ENCODE peak calls at places on chromosomes 7 and 10, in nine cellular contexts. R is activated CD4-positive, alpha-beta T cell treated with anti-CD3 and anti-CD28 coated beads, Interleukin-2, amount 50 U/mL, for 1 hour; Z is CD4-positive, CD25-positive, alpha-beta regulatory T cell; S is neural crest cell; Y is NCI-H526; U is occipital lobe; V is HTR-8/SVneo; O is psoas muscle; I is NCI-H1092 treated with DMSO at 0.1 percent for 48 hours. P is an unnamed sample.

GRCh38 chr10:60652628-60653027 is 125.7 kb upstream of the CDK1 start:
- DNase-seq in R (no peak), Z (no peak), S (no peak), Y (no peak), U (no peak), V (no peak), O (no peak), I (no peak), P (no peak)

GRCh38 chr10:95403690-95404459 is 113.1 kb upstream of the PDLIM1 start:
- DNase-seq in R (no peak), Z (no peak), S (no peak), Y (no peak), U (no peak), V (no peak), O (no peak), I (no peak), P (no peak)

GRCh38 chr10:62812672-62813439 is 3.3 kb downstream of the EGR2 start:
- DNase-seq in R (no peak), Z (no peak), S (no peak), Y (no peak), U (no peak), V (no peak), O (no peak), I (no peak), P (no peak)

GRCh38 chr7:2688409-2689342 is 674 bp downstream of the AMZ1 start:
- DNase-seq in R (no peak), Z (no peak), S (no peak), Y (peak; percentile 27), U (peak; percentile 28), V (no peak), O (no peak), I (no peak), P (peak; percentile 24)

GRCh38 chr10:3895045-3895609 is 110.1 kb upstream of the KLF6 start:
- DNase-seq in R (no peak), Z (no peak), S (no peak), Y (no peak), U (no peak), V (peak; percentile 29), O (no peak), I (no peak), P (no peak)

GRCh38 chr7:158695726-158696452 is 8.7 kb downstream of the NCAPG2 start:
- DNase-seq in R (peak; percentile 40), Z (peak; percentile 64), S (no peak), Y (peak; percentile 65), U (peak; percentile 9), V (no peak), O (no peak), I (no peak), P (peak; percentile 34)

GRCh38 chr7:37832194-37832593 is 16.2 kb upstream of the NME8 start:
- DNase-seq in R (no peak), Z (peak; percentile 22), S (no peak), Y (peak; percentile 6), U (peak; percentile 55), V (no peak), O (peak; percentile 84), I (peak; percentile 36), P (no peak)

GRCh38 chr7:584122-584465 is 64.4 kb upstream of the PDGFA start:
- DNase-seq in R (peak; percentile 92), Z (peak; percentile 97), S (no peak), Y (no peak), U (no peak), V (no peak), O (peak; percentile 54), I (no peak), P (no peak)

GRCh38 chr7:3243680-3244079 is 57.4 kb upstream of the SDK1 start:
- DNase-seq in R (no peak), Z (no peak), S (no peak), Y (no peak), U (no peak), V (no peak), O (no peak), I (no peak), P (no peak)

GRCh38 chr7:1672851-1673486 is 2.9 kb downstream of the ELFN1 start:
- DNase-seq in R (no peak), Z (no peak), S (no peak), Y (no peak), U (no peak), V (no peak), O (peak; percentile 36), I (no peak), P (no peak)

GRCh38 chr7:155206286-155207020 is 91.2 kb upstream of the INSIG1 start:
- DNase-seq in R (peak; percentile 59), Z (peak; percentile 89), S (no peak), Y (peak; percentile 23), U (no peak), V (no peak), O (peak; percentile 82), I (no peak), P (no peak)

GRCh38 chr10:83991986-83992753 is 147.1 kb upstream of the GHITM start:
- DNase-seq in R (no peak), Z (peak; percentile 1), S (peak; percentile 40), Y (peak; percentile 9), U (no peak), V (peak; percentile 18), O (no peak), I (peak; percentile 2), P (no peak)

GRCh38 chr10:124114696-124115095 is 21.3 kb upstream of the CHST15 start:
- DNase-seq in R (no peak), Z (no peak), S (no peak), Y (no peak), U (no peak), V (no peak), O (no peak), I (no peak), P (no peak)

GRCh38 chr7:69961396-69961795 is 363.1 kb downstream of the AUTS2 start:
- DNase-seq in R (no peak), Z (no peak), S (no peak), Y (no peak), U (no peak), V (no peak), O (no peak), I (no peak), P (no peak)

GRCh38 chr7:115637123-115637522 is 393.4 kb downstream of the TFEC start:
- DNase-seq in R (no peak), Z (no peak), S (no peak), Y (no peak), U (no peak), V (no peak), O (no peak), I (no peak), P (no peak)

GRCh38 chr7:30116771-30117170 is 18.0 kb upstream of the MTURN start:
- DNase-seq in R (no peak), Z (no peak), S (no peak), Y (no peak), U (peak; percentile 63), V (no peak), O (peak; percentile 79), I (no peak), P (no peak)

GRCh38 chr10:58027431-58027830 is 240.3 kb downstream of the IPMK start:
- DNase-seq in R (no peak), Z (no peak), S (no peak), Y (no peak), U (no peak), V (no peak), O (no peak), I (no peak), P (no peak)

GRCh38 chr10:125260260-125260659 is 99.9 kb upstream of the CTBP2 start:
- DNase-seq in R (no peak), Z (no peak), S (no peak), Y (no peak), U (no peak), V (no peak), O (no peak), I (no peak), P (no peak)

GRCh38 chr7:40419832-40420231 is 285.0 kb downstream of the SUGCT start:
- DNase-seq in R (no peak), Z (no peak), S (no peak), Y (no peak), U (no peak), V (no peak), O (no peak), I (no peak), P (no peak)

GRCh38 chr10:74825033-74825370 is 1.4 kb upstream of the KAT6B start:
- DNase-seq in R (peak; percentile 24), Z (peak; percentile 49), S (peak; percentile 31), Y (peak; percentile 50), U (peak; percentile 60), V (peak; percentile 25), O (peak; percentile 75), I (peak; percentile 8), P (peak; percentile 36)

GRCh38 chr10:25257646-25258045 is 82.8 kb downstream of the GPR158 start:
- DNase-seq in R (no peak), Z (no peak), S (no peak), Y (no peak), U (no peak), V (no peak), O (no peak), I (no peak), P (no peak)

GRCh38 chr7:27677912-27678612 is 15.4 kb upstream of the HIBADH start:
- DNase-seq in R (no peak), Z (no peak), S (no peak), Y (no peak), U (no peak), V (peak; percentile 83), O (no peak), I (no peak), P (no peak)

GRCh38 chr10:86962981-86963310 is 4.5 kb downstream of the SNCG start:
- DNase-seq in R (no peak), Z (no peak), S (no peak), Y (no peak), U (no peak), V (no peak), O (no peak), I (no peak), P (no peak)

GRCh38 chr7:84792232-84792882 is 394.5 kb downstream of the SEMA3D start:
- DNase-seq in R (no peak), Z (no peak), S (no peak), Y (no peak), U (no peak), V (no peak), O (no peak), I (no peak), P (no peak)

GRCh38 chr10:76336213-76336963 is 905.0 kb downstream of the LRMDA start:
- DNase-seq in R (no peak), Z (no peak), S (no peak), Y (no peak), U (no peak), V (no peak), O (no peak), I (no peak), P (no peak)

GRCh38 chr10:115829501-115830215 is 443.3 kb downstream of the GFRA1 start:
- DNase-seq in R (no peak), Z (no peak), S (no peak), Y (no peak), U (no peak), V (peak; percentile 11), O (no peak), I (no peak), P (no peak)

GRCh38 chr7:21960922-21961321 is 15.2 kb upstream of the CDCA7L start:
- DNase-seq in R (no peak), Z (no peak), S (no peak), Y (no peak), U (no peak), V (peak; percentile 67), O (no peak), I (no peak), P (no peak)

GRCh38 chr7:131488361-131488760 is 68.1 kb downstream of the PODXL start:
- DNase-seq in R (no peak), Z (no peak), S (no peak), Y (no peak), U (no peak), V (no peak), O (no peak), I (no peak), P (no peak)

P was measured in anterior cingulate cortex.